ENCODE peak calls at places on chromosomes 13 and 19, in seven cellular contexts. X is endothelial cell; A is NCI-H2081; J is stimulated activated CD4-positive, alpha-beta T cell treated with anti-CD3 and anti-CD28 coated beads, TNF-alpha, amount 100 ng/mL, for 4 hours; T is T-helper 1 cell; C is naive B cell; W is osteoblast. D is an unnamed sample.

GRCh38 chr13:54637377-54637776 is 1608.8 kb downstream of the OLFM4 start:
- DNase-seq in X (no peak), A (no peak), J (no peak), T (no peak), C (no peak), W (no peak), D (no peak)

GRCh38 chr19:13056052-13056660 is 46.5 kb downstream of the LYL1 start:
- DNase-seq in X (no peak), A (no peak), J (no peak), T (no peak), C (no peak), W (peak; percentile 95), D (no peak)

GRCh38 chr19:52464798-52465470 is 11.6 kb downstream of the ZNF578 start:
- DNase-seq in X (peak; percentile 30), A (peak; percentile 8), J (no peak), T (no peak), C (no peak), W (no peak), D (no peak)

GRCh38 chr19:27962260-27962659 is 1250.7 kb downstream of the UQCRFS1 start:
- DNase-seq in X (no peak), A (no peak), J (no peak), T (no peak), C (no peak), W (no peak), D (no peak)

GRCh38 chr13:73880365-73880764 is 253.8 kb downstream of the KLF12 start:
- DNase-seq in X (no peak), A (no peak), J (no peak), T (no peak), C (no peak), W (no peak), D (no peak)

GRCh38 chr13:48292650-48293049 is 10.9 kb upstream of the RB1 start:
- DNase-seq in X (no peak), A (no peak), J (no peak), T (no peak), C (no peak), W (no peak), D (no peak)

GRCh38 chr13:66556306-66556705 is 673.8 kb downstream of the PCDH9 start:
- DNase-seq in X (no peak), A (no peak), J (no peak), T (no peak), C (no peak), W (no peak), D (no peak)

GRCh38 chr13:45564108-45564507 is 51.4 kb downstream of the ERICH6B start:
- DNase-seq in X (no peak), A (no peak), J (no peak), T (no peak), C (no peak), W (no peak), D (no peak)

GRCh38 chr13:32116210-32116609 is 84.6 kb downstream of the FRY start:
- DNase-seq in X (no peak), A (no peak), J (no peak), T (no peak), C (no peak), W (no peak), D (no peak)

GRCh38 chr19:34362679-34363069 is 2.3 kb upstream of the GPI start:
- DNase-seq in X (no peak), A (no peak), J (no peak), T (no peak), C (no peak), W (no peak), D (no peak)

GRCh38 chr13:97111705-97112104 is 110.4 kb upstream of the MBNL2 start:
- DNase-seq in X (no peak), A (no peak), J (no peak), T (no peak), C (no peak), W (no peak), D (no peak)

GRCh38 chr13:110329798-110330461 is 22.8 kb downstream of the COL4A2 start:
- DNase-seq in X (no peak), A (no peak), J (no peak), T (no peak), C (no peak), W (peak; percentile 83), D (no peak)

GRCh38 chr19:50191270-50191669 is 12.2 kb upstream of the MYH14 start:
- DNase-seq in X (no peak), A (no peak), J (no peak), T (no peak), C (no peak), W (no peak), D (no peak)

GRCh38 chr13:109436055-109436622 is 350.2 kb downstream of the IRS2 start:
- DNase-seq in X (no peak), A (no peak), J (no peak), T (no peak), C (no peak), W (no peak), D (no peak)

GRCh38 chr13:58682616-58683015 is 1051.1 kb downstream of the PCDH17 start:
- DNase-seq in X (no peak), A (no peak), J (no peak), T (no peak), C (no peak), W (no peak), D (no peak)

GRCh38 chr13:63842102-63842501 is 2426.5 kb upstream of the PCDH20 start:
- DNase-seq in X (no peak), A (no peak), J (no peak), T (no peak), C (no peak), W (no peak), D (no peak)

GRCh38 chr13:59793107-59793506 is 370.6 kb downstream of the DIAPH3 start:
- DNase-seq in X (no peak), A (no peak), J (no peak), T (no peak), C (no peak), W (no peak), D (no peak)

GRCh38 chr19:4575267-4575793 is 15.8 kb upstream of the SEMA6B start:
- DNase-seq in X (peak; percentile 71), A (no peak), J (no peak), T (no peak), C (no peak), W (peak; percentile 99), D (no peak)

GRCh38 chr13:22498006-22498405 is 682.8 kb upstream of the SGCG start:
- DNase-seq in X (no peak), A (no peak), J (no peak), T (no peak), C (no peak), W (no peak), D (no peak)

GRCh38 chr19:11390933-11391680 is 7.0 kb upstream of the EPOR start:
- DNase-seq in X (no peak), A (no peak), J (no peak), T (no peak), C (no peak), W (peak; percentile 51), D (no peak)

GRCh38 chr19:5445667-5446066 is 9.6 kb upstream of the ZNRF4 start:
- DNase-seq in X (no peak), A (peak; percentile 20), J (no peak), T (no peak), C (no peak), W (peak; percentile 84), D (no peak)

GRCh38 chr13:32047088-32047487 is 15.5 kb downstream of the FRY start:
- DNase-seq in X (no peak), A (no peak), J (no peak), T (no peak), C (no peak), W (no peak), D (no peak)

GRCh38 chr13:23666576-23666975 is 96.4 kb downstream of the TNFRSF19 start:
- DNase-seq in X (no peak), A (no peak), J (no peak), T (no peak), C (no peak), W (no peak), D (no peak)

GRCh38 chr13:95540848-95541247 is 11.7 kb upstream of the CLDN10 start:
- DNase-seq in X (no peak), A (peak; percentile 71), J (no peak), T (no peak), C (no peak), W (no peak), D (no peak)

GRCh38 chr13:94351292-94352000 is 128.0 kb downstream of the DCT start:
- DNase-seq in X (no peak), A (no peak), J (no peak), T (no peak), C (no peak), W (peak; percentile 74), D (no peak)

GRCh38 chr13:101706651-101707050 is 254.2 kb downstream of the ITGBL1 start:
- DNase-seq in X (peak; percentile 35), A (peak; percentile 5), J (no peak), T (no peak), C (no peak), W (peak; percentile 91), D (no peak)

GRCh38 chr19:49073514-49074378 is 1.2 kb upstream of the KCNA7 start:
- DNase-seq in X (no peak), A (no peak), J (no peak), T (no peak), C (no peak), W (peak; percentile 93), D (no peak)

GRCh38 chr13:77779461-77780272 is 82.2 kb downstream of the SLAIN1 start:
- DNase-seq in X (peak; percentile 31), A (peak; percentile 4), J (no peak), T (no peak), C (peak; percentile 19), W (no peak), D (no peak)

GRCh38 chr13:20159646-20160345 is 1.1 kb downstream of the GJA3 start:
- DNase-seq in X (no peak), A (no peak), J (no peak), T (no peak), C (no peak), W (no peak), D (no peak)